ENCODE peak calls at places on chromosomes 13 and 19, in ten cellular contexts. Z is left ventricle myocardium inferior; H is esophagus squamous epithelium; K is aorta; E is testis; F is heart left ventricle; R is Peyer's patch; J is cardiac muscle cell; Q is CD4-positive, CD25-positive, alpha-beta regulatory T cell; P is CD8-positive, alpha-beta T cell. V is an unnamed sample.
A peak's percentile ranks its signal among the peaks of the same experiment; 100 is the strongest.

GRCh38 chr13:87384099-87384498 is 287.1 kb upstream of the SLITRK5 start:
- DNase-seq in H (no peak), P (no peak), E (no peak), J (no peak), F (no peak), K (no peak), R (no peak), Q (no peak), Z (no peak), V (no peak)

GRCh38 chr13:25232937-25233515 is 54.3 kb downstream of the MTMR6 start:
- DNase-seq in J (peak; percentile 53), Z (no peak), H (no peak), K (no peak), F (no peak), Q (no peak), E (no peak), R (no peak), P (no peak), V (no peak)

GRCh38 chr13:94311893-94312292 is 167.6 kb downstream of the DCT start:
- DNase-seq in K (no peak), H (no peak), E (no peak), Q (no peak), R (no peak), P (no peak), Z (no peak), J (no peak), F (no peak), V (no peak)

GRCh38 chr13:26658972-26659371 is 101.5 kb downstream of the WASF3 start:
- DNase-seq in E (no peak), F (no peak), Q (no peak), Z (no peak), H (no peak), K (no peak), J (no peak), R (no peak), P (no peak), V (no peak)

GRCh38 chr13:62556973-62557372 is 1141.3 kb upstream of the PCDH20 start:
- DNase-seq in K (no peak), J (no peak), F (no peak), H (no peak), P (no peak), R (no peak), Q (no peak), E (no peak), Z (no peak), V (no peak)

GRCh38 chr13:48500652-48501197 is 32.2 kb downstream of the RCBTB2 start:
- DNase-seq in R (no peak), J (peak; percentile 90), P (no peak), Q (no peak), K (no peak), H (no peak), F (no peak), Z (no peak), E (no peak), V (no peak)

GRCh38 chr19:53903055-53903680 is 5.9 kb upstream of the CACNG7 start:
- DNase-seq in R (no peak), J (peak; percentile 56), H (no peak), Q (no peak), E (peak; percentile 45), Z (no peak), K (no peak), F (no peak), P (no peak), V (no peak)

GRCh38 chr13:82947121-82948077 is 934.9 kb downstream of the SLITRK1 start:
- DNase-seq in R (no peak), F (no peak), Q (no peak), Z (no peak), J (no peak), H (no peak), P (no peak), E (no peak), K (no peak), V (no peak)

GRCh38 chr13:110493613-110494012 is 67.9 kb downstream of the RAB20 start:
- DNase-seq in J (no peak), H (no peak), F (no peak), Z (no peak), Q (no peak), K (no peak), R (no peak), E (no peak), P (no peak), V (no peak)

GRCh38 chr13:112958127-112958989 is 10.7 kb upstream of the MCF2L start:
- DNase-seq in E (no peak), K (no peak), H (no peak), Z (no peak), R (peak; percentile 35), F (no peak), P (no peak), Q (no peak), J (no peak), V (no peak)

GRCh38 chr19:13098291-13099072 is 4.2 kb downstream of the LYL1 start:
- DNase-seq in H (no peak), J (peak; percentile 77), R (peak; percentile 75), Z (no peak), F (no peak), K (peak; percentile 63), Q (peak; percentile 35), P (peak; percentile 50), E (no peak), V (no peak)

GRCh38 chr13:97165527-97166425 is 56.4 kb upstream of the MBNL2 start:
- DNase-seq in H (no peak), Z (no peak), J (no peak), Q (no peak), K (no peak), F (no peak), R (no peak), E (peak; percentile 50), P (no peak), V (no peak)

GRCh38 chr13:97160421-97160820 is 61.7 kb upstream of the MBNL2 start:
- DNase-seq in K (no peak), Z (no peak), J (no peak), Q (no peak), R (no peak), E (no peak), H (no peak), P (no peak), F (no peak), V (no peak)

DNA sequence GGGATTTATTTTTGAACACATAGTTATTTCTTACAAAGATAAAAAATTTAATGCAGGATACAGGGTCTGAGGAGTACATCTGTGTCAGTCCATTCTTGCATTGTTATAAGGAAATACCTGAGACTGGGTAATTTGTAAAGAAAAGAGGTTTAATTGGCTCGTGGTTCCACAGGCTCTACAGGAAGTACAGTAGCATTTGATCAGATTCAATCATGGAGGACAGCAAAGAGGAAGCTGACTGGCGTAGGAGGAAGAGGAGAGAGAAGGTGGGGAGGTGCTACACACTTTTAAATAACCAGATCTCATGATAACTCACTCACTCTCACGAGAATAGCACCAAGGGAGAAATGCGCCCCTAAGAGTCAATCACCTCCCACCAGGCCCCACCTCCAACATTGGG is 60.3 kb upstream of the MBNL2 start:
- DNase-seq in R (no peak), F (no peak), K (no peak), H (no peak), E (no peak), J (no peak), Z (no peak), Q (no peak), P (no peak), V (no peak)
- H3K9me3 ChIP-seq in R (no peaks in the 10 kb centered on the region), F (no peaks in the 10 kb centered on the region), K (no peaks in the 10 kb centered on the region), H (no peaks in the 10 kb centered on the region), E (no peaks in the 10 kb centered on the region), J (no peaks in the 10 kb centered on the region), Z (no peaks in the 10 kb centered on the region), Q (no peaks in the 10 kb centered on the region), P (no peaks in the 10 kb centered on the region), V (no peaks in the 10 kb centered on the region)

DNA sequence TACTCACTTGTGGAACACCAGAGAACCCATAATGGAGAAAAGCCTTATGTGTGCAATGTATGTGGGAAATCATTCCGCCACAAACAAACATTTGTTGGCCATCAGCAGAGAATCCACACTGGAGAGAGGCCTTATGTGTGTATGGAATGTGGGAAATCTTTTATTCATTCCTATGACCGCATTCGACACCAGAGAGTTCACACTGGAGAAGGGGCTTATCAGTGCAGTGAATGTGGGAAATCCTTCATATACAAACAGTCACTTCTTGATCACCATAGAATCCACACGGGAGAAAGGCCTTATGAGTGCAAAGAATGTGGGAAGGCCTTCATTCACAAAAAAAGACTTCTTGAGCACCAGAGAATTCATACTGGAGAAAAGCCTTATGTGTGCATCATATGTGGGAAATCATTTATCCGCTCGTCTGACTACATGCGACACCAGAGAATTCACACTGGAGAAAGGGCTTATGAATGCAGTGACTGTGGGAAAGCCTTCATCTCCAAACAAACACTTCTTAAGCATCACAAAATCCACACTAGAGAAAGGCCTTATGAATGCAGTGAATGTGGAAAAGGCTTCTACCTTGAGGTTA is 10.9 kb downstream of the ZNF549 start:
- DNase-seq in F (no peak), J (no peak), Z (no peak), K (no peak), H (no peak), P (no peak), R (no peak), Q (no peak), E (no peak), V (no peak)
- H3K9me3 ChIP-seq in F (peaks cover 67% of the 10 kb centered on the region), J (no peaks in the 10 kb centered on the region), Z (peaks cover 100% of the 10 kb centered on the region), K (peaks cover 65% of the 10 kb centered on the region), H (peaks cover 100% of the 10 kb centered on the region), P (peaks cover 77% of the 10 kb centered on the region), R (peaks cover 38% of the 10 kb centered on the region), Q (peaks cover 100% of the 10 kb centered on the region), E (peaks cover 4% of the 10 kb centered on the region), V (peaks cover 74% of the 10 kb centered on the region)

GRCh38 chr19:8924283-8924682 is 85.9 kb downstream of the MUC16 start:
- DNase-seq in P (no peak), F (no peak), Z (no peak), H (no peak), E (no peak), J (no peak), Q (no peak), K (no peak), R (no peak), V (no peak)
- H3K9me3 ChIP-seq in P (no peaks in the 10 kb centered on the region), F (no peaks in the 10 kb centered on the region), Z (no peaks in the 10 kb centered on the region), H (no peaks in the 10 kb centered on the region), E (no peaks in the 10 kb centered on the region), J (no peaks in the 10 kb centered on the region), Q (no peaks in the 10 kb centered on the region), K (no peaks in the 10 kb centered on the region), R (no peaks in the 10 kb centered on the region), V (no peaks in the 10 kb centered on the region)

GRCh38 chr19:7849631-7850428 is 19.8 kb downstream of the EVI5L start:
- DNase-seq in Q (no peak), J (no peak), H (no peak), E (no peak), Z (no peak), P (no peak), F (no peak), K (no peak), R (peak; percentile 34), V (no peak)

GRCh38 chr19:7848779-7849457 is 18.9 kb downstream of the EVI5L start:
- DNase-seq in J (no peak), Q (no peak), R (peak; percentile 46), P (no peak), F (no peak), H (no peak), E (no peak), Z (no peak), K (no peak), V (no peak)

GRCh38 chr19:7846247-7846646 is 16.2 kb downstream of the EVI5L start:
- DNase-seq in J (no peak), H (no peak), Q (no peak), K (peak; percentile 34), Z (no peak), F (no peak), P (no peak), E (no peak), R (no peak), V (no peak)

GRCh38 chr19:7845390-7846179 is 15.6 kb downstream of the EVI5L start:
- DNase-seq in Q (no peak), P (no peak), F (no peak), J (no peak), Z (no peak), E (no peak), K (peak; percentile 16), R (peak; percentile 39), H (no peak), V (no peak)

GRCh38 chr19:7847664-7848063 is 17.6 kb downstream of the EVI5L start:
- DNase-seq in Q (no peak), Z (no peak), F (no peak), R (peak; percentile 28), J (no peak), E (no peak), H (no peak), K (no peak), P (no peak), V (no peak)
- H3K9me3 ChIP-seq in Q (no peaks in the 10 kb centered on the region), Z (no peaks in the 10 kb centered on the region), F (no peaks in the 10 kb centered on the region), R (no peaks in the 10 kb centered on the region), J (no peaks in the 10 kb centered on the region), E (no peaks in the 10 kb centered on the region), H (no peaks in the 10 kb centered on the region), K (no peaks in the 10 kb centered on the region), P (no peaks in the 10 kb centered on the region), V (no peaks in the 10 kb centered on the region)

V was measured in T-helper 17 cell.